ENCODE peak calls at places on chromosome 7, in five cellular contexts. One of them, this sample, is unnamed.
A peak's percentile ranks its signal among the peaks of the same experiment; 100 is the strongest.

GRCh38 chr7:129792721-129793120 is 160.0 kb downstream of the UBE2H start:
- DNase-seq in naive thymus-derived CD8-positive, alpha-beta T cell: no peak
- DNase-seq in colonic mucosa: no peak
- DNase-seq in PC-9: no peak
- DNase-seq in heart right ventricle: no peak
- DNase-seq in this sample: no peak

GRCh38 chr7:95102662-95103061 is 195.3 kb downstream of the PPP1R9A start:
- DNase-seq in heart right ventricle: no peak
- DNase-seq in colonic mucosa: no peak
- DNase-seq in naive thymus-derived CD8-positive, alpha-beta T cell: no peak
- DNase-seq in PC-9: no peak
- DNase-seq in this sample: no peak

GRCh38 chr7:6615853-6616555 is 594 bp downstream of the ZNF853 start:
- DNase-seq in heart right ventricle: no peak
- DNase-seq in colonic mucosa: no peak
- DNase-seq in naive thymus-derived CD8-positive, alpha-beta T cell: no peak
- DNase-seq in PC-9: peak; percentile 52
- DNase-seq in this sample: no peak

GRCh38 chr7:149720372-149721083 is 52.9 kb downstream of the ZNF467 start:
- DNase-seq in naive thymus-derived CD8-positive, alpha-beta T cell: no peak
- DNase-seq in heart right ventricle: peak; percentile 84
- DNase-seq in PC-9: no peak
- DNase-seq in colonic mucosa: no peak
- DNase-seq in this sample: no peak

GRCh38 chr7:22864855-22865606 is 42.4 kb upstream of the TOMM7 start:
- DNase-seq in PC-9: no peak
- DNase-seq in heart right ventricle: no peak
- DNase-seq in colonic mucosa: no peak
- DNase-seq in naive thymus-derived CD8-positive, alpha-beta T cell: no peak
- DNase-seq in this sample: no peak

GRCh38 chr7:21358640-21359039 is 69.2 kb upstream of the SP4 start:
- DNase-seq in heart right ventricle: no peak
- DNase-seq in colonic mucosa: no peak
- DNase-seq in PC-9: no peak
- DNase-seq in naive thymus-derived CD8-positive, alpha-beta T cell: no peak
- DNase-seq in this sample: no peak

GRCh38 chr7:24576171-24577052 is 3.2 kb downstream of the PALS2 start:
- DNase-seq in heart right ventricle: no peak
- DNase-seq in naive thymus-derived CD8-positive, alpha-beta T cell: no peak
- DNase-seq in colonic mucosa: peak; percentile 34
- DNase-seq in PC-9: peak; percentile 68
- DNase-seq in this sample: peak; percentile 17

GRCh38 chr7:134660961-134661376 is 14.3 kb downstream of the BPGM start:
- DNase-seq in naive thymus-derived CD8-positive, alpha-beta T cell: no peak
- DNase-seq in PC-9: no peak
- DNase-seq in heart right ventricle: no peak
- DNase-seq in colonic mucosa: no peak
- DNase-seq in this sample: no peak

GRCh38 chr7:41886906-41887311 is 184.0 kb upstream of the INHBA start:
- DNase-seq in PC-9: no peak
- DNase-seq in naive thymus-derived CD8-positive, alpha-beta T cell: no peak
- DNase-seq in heart right ventricle: no peak
- DNase-seq in colonic mucosa: peak; percentile 77
- DNase-seq in this sample: no peak

GRCh38 chr7:248732-249435 is 41.1 kb upstream of the FOXL3 start:
- DNase-seq in colonic mucosa: no peak
- DNase-seq in heart right ventricle: no peak
- DNase-seq in PC-9: no peak
- DNase-seq in naive thymus-derived CD8-positive, alpha-beta T cell: no peak
- DNase-seq in this sample: no peak

GRCh38 chr7:111051832-111052231 is 39.1 kb upstream of the LRRN3 start:
- DNase-seq in heart right ventricle: no peak
- DNase-seq in naive thymus-derived CD8-positive, alpha-beta T cell: no peak
- DNase-seq in colonic mucosa: no peak
- DNase-seq in PC-9: no peak
- DNase-seq in this sample: no peak

GRCh38 chr7:99002146-99002826 is 124.0 kb downstream of the TRRAP start:
- DNase-seq in heart right ventricle: no peak
- DNase-seq in PC-9: no peak
- DNase-seq in colonic mucosa: no peak
- DNase-seq in naive thymus-derived CD8-positive, alpha-beta T cell: no peak
- DNase-seq in this sample: no peak

GRCh38 chr7:142454862-142455261 is 197.0 kb upstream of the PRSS58 start:
- DNase-seq in colonic mucosa: no peak
- DNase-seq in naive thymus-derived CD8-positive, alpha-beta T cell: no peak
- DNase-seq in PC-9: no peak
- DNase-seq in heart right ventricle: no peak
- DNase-seq in this sample: no peak

GRCh38 chr7:28406192-28406591 is 6.1 kb upstream of the CREB5 start:
- DNase-seq in colonic mucosa: no peak
- DNase-seq in PC-9: no peak
- DNase-seq in naive thymus-derived CD8-positive, alpha-beta T cell: no peak
- DNase-seq in heart right ventricle: no peak
- DNase-seq in this sample: no peak

GRCh38 chr7:63039882-63040281 is 958.8 kb upstream of the ZNF722 start:
- DNase-seq in naive thymus-derived CD8-positive, alpha-beta T cell: no peak
- DNase-seq in PC-9: no peak
- DNase-seq in colonic mucosa: no peak
- DNase-seq in heart right ventricle: no peak
- DNase-seq in this sample: no peak

GRCh38 chr7:16849295-16850148 is 32.3 kb downstream of the AGR3 start:
- DNase-seq in naive thymus-derived CD8-positive, alpha-beta T cell: no peak
- DNase-seq in PC-9: no peak
- DNase-seq in heart right ventricle: no peak
- DNase-seq in colonic mucosa: no peak
- DNase-seq in this sample: no peak

GRCh38 chr7:103547451-103548284 is 101.7 kb upstream of the SLC26A5 start:
- DNase-seq in PC-9: no peak
- DNase-seq in naive thymus-derived CD8-positive, alpha-beta T cell: no peak
- DNase-seq in heart right ventricle: no peak
- DNase-seq in colonic mucosa: no peak
- DNase-seq in this sample: no peak

GRCh38 chr7:99061001-99061779 is 82.7 kb downstream of the SMURF1 start:
- DNase-seq in PC-9: no peak
- DNase-seq in naive thymus-derived CD8-positive, alpha-beta T cell: no peak
- DNase-seq in colonic mucosa: no peak
- DNase-seq in heart right ventricle: no peak
- DNase-seq in this sample: no peak

GRCh38 chr7:42138691-42139090 is 98.3 kb downstream of the GLI3 start:
- DNase-seq in naive thymus-derived CD8-positive, alpha-beta T cell: no peak
- DNase-seq in heart right ventricle: no peak
- DNase-seq in colonic mucosa: no peak
- DNase-seq in PC-9: no peak
- DNase-seq in this sample: no peak

GRCh38 chr7:32023353-32023752 is 46.9 kb downstream of the PDE1C start:
- DNase-seq in colonic mucosa: no peak
- DNase-seq in heart right ventricle: no peak
- DNase-seq in naive thymus-derived CD8-positive, alpha-beta T cell: no peak
- DNase-seq in PC-9: peak; percentile 9
- DNase-seq in this sample: no peak

GRCh38 chr7:5396999-5397656 is 26.5 kb downstream of the TNRC18 start:
- DNase-seq in PC-9: peak; percentile 97
- DNase-seq in colonic mucosa: peak; percentile 88
- DNase-seq in heart right ventricle: peak; percentile 66
- DNase-seq in naive thymus-derived CD8-positive, alpha-beta T cell: peak; percentile 94
- DNase-seq in this sample: peak; percentile 95

GRCh38 chr7:7750571-7751242 is 32.3 kb upstream of the RPA3 start:
- DNase-seq in heart right ventricle: no peak
- DNase-seq in PC-9: no peak
- DNase-seq in colonic mucosa: no peak
- DNase-seq in naive thymus-derived CD8-positive, alpha-beta T cell: no peak
- DNase-seq in this sample: no peak

GRCh38 chr7:52309631-52310030 is 725.8 kb upstream of the POM121L12 start:
- DNase-seq in naive thymus-derived CD8-positive, alpha-beta T cell: no peak
- DNase-seq in PC-9: no peak
- DNase-seq in heart right ventricle: no peak
- DNase-seq in colonic mucosa: no peak
- DNase-seq in this sample: no peak

GRCh38 chr7:116122972-116123595 is 87.3 kb upstream of the TES start:
- DNase-seq in naive thymus-derived CD8-positive, alpha-beta T cell: no peak
- DNase-seq in colonic mucosa: no peak
- DNase-seq in heart right ventricle: no peak
- DNase-seq in PC-9: no peak
- DNase-seq in this sample: no peak

GRCh38 chr7:156356551-156356950 is 284.0 kb upstream of the RNF32 start:
- DNase-seq in colonic mucosa: no peak
- DNase-seq in heart right ventricle: no peak
- DNase-seq in naive thymus-derived CD8-positive, alpha-beta T cell: no peak
- DNase-seq in PC-9: no peak
- DNase-seq in this sample: no peak

GRCh38 chr7:18457832-18458231 is 37.7 kb upstream of the HDAC9 start:
- DNase-seq in PC-9: peak; percentile 70
- DNase-seq in heart right ventricle: peak; percentile 22
- DNase-seq in naive thymus-derived CD8-positive, alpha-beta T cell: no peak
- DNase-seq in colonic mucosa: no peak
- DNase-seq in this sample: no peak

GRCh38 chr7:130650616-130651015 is 17.9 kb downstream of the COPG2 start:
- DNase-seq in naive thymus-derived CD8-positive, alpha-beta T cell: no peak
- DNase-seq in heart right ventricle: no peak
- DNase-seq in PC-9: no peak
- DNase-seq in colonic mucosa: no peak
- DNase-seq in this sample: no peak

This sample was measured in keratinocyte.